ENCODE peak calls at places on chromosomes 12 and 14, in eight cellular contexts. Z, W, G, T, D, I, U and O are unnamed samples.

GRCh38 chr12:19971396-19971802 is 396.9 kb upstream of the PDE3A start:
- DNase-seq in Z (peak; percentile 72), U (no peak), I (no peak), G (peak; percentile 17), T (no peak), W (peak; percentile 12), D (no peak), O (no peak)

GRCh38 chr14:61699092-61699491 is 3.8 kb downstream of the HIF1A start:
- DNase-seq in U (no peak), I (no peak), D (no peak), W (no peak), T (no peak), G (no peak), Z (no peak), O (no peak)

GRCh38 chr12:12403264-12404248 is 46.7 kb downstream of the BORCS5 start:
- DNase-seq in G (no peak), I (no peak), U (no peak), D (no peak), T (no peak), W (no peak), Z (no peak), O (no peak)

GRCh38 chr12:11958216-11959091 is 112.3 kb upstream of the BCL2L14 start:
- DNase-seq in Z (peak; percentile 94), D (no peak), U (no peak), T (peak; percentile 66), G (peak; percentile 97), I (peak; percentile 67), W (peak; percentile 41), O (peak; percentile 39)

GRCh38 chr14:60622210-60622919 is 26.9 kb downstream of the SIX1 start:
- DNase-seq in W (no peak), U (no peak), G (no peak), D (no peak), Z (no peak), T (no peak), I (no peak), O (no peak)

GRCh38 chr12:18895946-18896345 is 158.0 kb downstream of the CAPZA3 start:
- DNase-seq in I (no peak), W (no peak), U (no peak), Z (no peak), G (no peak), D (peak; percentile 57), T (no peak), O (no peak)

GRCh38 chr12:38625306-38625705 is 280.1 kb downstream of the CPNE8 start:
- DNase-seq in T (no peak), D (no peak), I (no peak), Z (no peak), G (no peak), W (no peak), U (no peak), O (no peak)

GRCh38 chr12:50353404-50353803 is 43.0 kb downstream of the FAM186A start:
- DNase-seq in W (no peak), I (no peak), G (no peak), T (no peak), U (no peak), Z (no peak), D (no peak), O (no peak)

GRCh38 chr12:18153826-18154225 is 63.8 kb upstream of the RERGL start:
- DNase-seq in G (no peak), T (no peak), W (no peak), U (no peak), Z (no peak), D (no peak), I (no peak), O (no peak)

GRCh38 chr14:78363008-78363407 is 192.8 kb downstream of the NRXN3 start:
- DNase-seq in T (no peak), Z (no peak), I (no peak), G (no peak), D (no peak), U (no peak), W (no peak), O (no peak)

GRCh38 chr12:55142896-55143870 is 17.0 kb downstream of the OR9K2 start:
- DNase-seq in I (peak; percentile 63), D (peak; percentile 63), W (peak; percentile 13), G (peak; percentile 51), Z (peak; percentile 47), U (no peak), T (peak; percentile 46), O (peak; percentile 41)

GRCh38 chr14:89190779-89191513 is 226.1 kb downstream of the FOXN3 start:
- DNase-seq in I (peak; percentile 17), D (peak; percentile 63), T (no peak), W (no peak), G (no peak), U (no peak), Z (no peak), O (no peak)

GRCh38 chr14:36716614-36717184 is 55.0 kb downstream of the PAX9 start:
- DNase-seq in G (no peak), D (no peak), W (no peak), U (no peak), I (no peak), Z (no peak), T (no peak), O (no peak)

GRCh38 chr14:105142651-105143450 is 25.7 kb downstream of the JAG2 start:
- DNase-seq in G (no peak), T (no peak), I (no peak), U (no peak), D (no peak), Z (no peak), W (no peak), O (no peak)

GRCh38 chr14:37197421-37198272 is at the start of gene MIPOL1:
- DNase-seq in D (peak; percentile 69), W (peak; percentile 82), U (no peak), T (peak; percentile 32), I (no peak), G (peak; percentile 78), Z (peak; percentile 94), O (peak; percentile 8)

GRCh38 chr12:5944688-5945070 is 380 bp downstream of the ANO2 start:
- DNase-seq in I (peak; percentile 5), U (no peak), W (no peak), T (no peak), D (no peak), Z (no peak), G (no peak), O (no peak)

GRCh38 chr14:37565550-37565949 is 29.5 kb downstream of the FOXA1 start:
- DNase-seq in D (no peak), Z (no peak), W (no peak), I (no peak), T (no peak), U (no peak), G (no peak), O (no peak)

GRCh38 chr14:89429206-89430091 is 12.4 kb upstream of the FOXN3 start:
- DNase-seq in Z (peak; percentile 79), U (no peak), D (no peak), T (peak; percentile 81), G (no peak), W (no peak), I (peak; percentile 57), O (peak; percentile 62)

GRCh38 chr14:72402429-72402772 is 470.2 kb downstream of the RGS6 start:
- DNase-seq in U (no peak), Z (no peak), I (no peak), G (no peak), W (no peak), D (no peak), T (no peak), O (no peak)

GRCh38 chr12:2052861-2053674 is at the start of gene CACNA1C:
- DNase-seq in T (peak; percentile 51), I (peak; percentile 57), U (no peak), W (peak; percentile 48), D (peak; percentile 46), Z (peak; percentile 41), G (no peak), O (peak; percentile 40)

GRCh38 chr14:26598081-26598671 is 343 bp upstream of the NOVA1 start:
- DNase-seq in D (peak; percentile 97), Z (peak; percentile 85), G (peak; percentile 21), W (peak; percentile 90), U (no peak), T (peak; percentile 4), I (no peak), O (peak; percentile 14)

GRCh38 chr12:102694913-102695312 is 214.6 kb upstream of the IGF1 start:
- DNase-seq in W (no peak), I (no peak), Z (no peak), D (no peak), G (no peak), T (no peak), U (no peak), O (no peak)

GRCh38 chr14:24927809-24928208 is 122.1 kb downstream of the STXBP6 start:
- DNase-seq in Z (no peak), G (no peak), D (no peak), I (no peak), W (no peak), U (no peak), T (no peak), O (no peak)

GRCh38 chr12:76908303-76909017 is 29.6 kb upstream of the CSRP2 start:
- DNase-seq in G (no peak), T (no peak), I (no peak), W (no peak), D (no peak), U (no peak), Z (no peak), O (no peak)

GRCh38 chr14:78595797-78596196 is 425.6 kb downstream of the NRXN3 start:
- DNase-seq in I (no peak), U (no peak), Z (peak; percentile 6), G (no peak), T (peak; percentile 3), D (peak; percentile 5), W (no peak), O (no peak)

GRCh38 chr12:50066402-50066801 is 9.0 kb downstream of the ASIC1 start:
- DNase-seq in G (peak; percentile 87), D (no peak), Z (peak; percentile 94), T (no peak), I (no peak), U (no peak), W (peak; percentile 55), O (no peak)

GRCh38 chr12:131564843-131565242 is 146.0 kb upstream of the SFSWAP start:
- DNase-seq in T (no peak), D (no peak), U (no peak), G (no peak), Z (no peak), W (no peak), I (no peak), O (no peak)

GRCh38 chr12:6069452-6070093 is 54.9 kb downstream of the VWF start:
- DNase-seq in T (peak; percentile 55), D (no peak), I (no peak), Z (peak; percentile 14), W (no peak), U (no peak), G (peak; percentile 92), O (peak; percentile 40)

GRCh38 chr14:101495827-101496778 is 65.2 kb upstream of the DIO3 start:
- DNase-seq in G (no peak), U (no peak), D (no peak), Z (no peak), I (no peak), W (no peak), T (no peak), O (no peak)

GRCh38 chr14:70972107-70972976 is 65.1 kb downstream of the PCNX1 start:
- DNase-seq in I (peak; percentile 90), W (peak; percentile 91), T (peak; percentile 90), G (peak; percentile 75), D (peak; percentile 88), U (peak; percentile 62), Z (peak; percentile 83), O (peak; percentile 85)

GRCh38 chr12:60205500-60205899 is 609.7 kb downstream of the SLC16A7 start:
- DNase-seq in U (no peak), I (no peak), T (no peak), Z (peak; percentile 75), G (no peak), W (peak; percentile 18), D (no peak), O (no peak)

GRCh38 chr12:71799105-71799504 is 40.5 kb upstream of the TBC1D15 start:
- DNase-seq in G (peak; percentile 60), T (no peak), D (no peak), I (no peak), U (no peak), Z (peak; percentile 78), W (no peak), O (no peak)